ENCODE peak calls at places on chromosome 2, in nine cellular contexts. X is esophagus muscularis mucosa; O is CD8-positive, alpha-beta T cell; A is T-helper 1 cell; I is stimulated activated CD4-positive, alpha-beta T cell treated with anti-CD3 and anti-CD28 coated beads, TNF-alpha, amount 100 ng/mL, for 1 hour; R is right cardiac atrium; M is IMR-90; T is HL-60; Q is MCF 10A. S is an unnamed sample.

GRCh38 chr2:1688161-1688560 is 56.2 kb downstream of the PXDN start:
- DNase-seq in I (no peak), Q (no peak), X (no peak), T (no peak), M (no peak), R (no peak), A (no peak), O (no peak), S (no peak)

GRCh38 chr2:144466637-144467036 is 53.3 kb downstream of the ZEB2 start:
- DNase-seq in A (no peak), X (no peak), T (no peak), M (no peak), Q (no peak), R (no peak), O (no peak), I (no peak), S (no peak)

GRCh38 chr2:164542584-164543021 is 78.7 kb downstream of the GRB14 start:
- DNase-seq in I (no peak), Q (peak), A (no peak), R (no peak), M (peak), X (no peak), O (no peak), T (no peak), S (no peak)

GRCh38 chr2:199833525-199833924 is 17.5 kb downstream of the FTCDNL1 start:
- DNase-seq in R (no peak), O (no peak), A (no peak), X (no peak), Q (no peak), T (no peak), M (no peak), I (no peak), S (no peak)

GRCh38 chr2:189181706-189182105 is 2.1 kb upstream of the COL5A2 start:
- DNase-seq in R (no peak), O (no peak), I (no peak), T (no peak), M (no peak), Q (no peak), X (no peak), A (no peak), S (no peak)

GRCh38 chr2:233418761-233419625 is 64.7 kb downstream of the DGKD start:
- DNase-seq in M (peak), I (no peak), O (peak), R (peak), Q (peak), A (peak), X (peak), T (no peak), S (no peak)

GRCh38 chr2:121583555-121583954 is 52.9 kb downstream of the RNU4ATAC start:
- DNase-seq in Q (no peak), T (no peak), I (no peak), R (no peak), M (no peak), O (no peak), A (peak), X (no peak), S (no peak)

GRCh38 chr2:163044116-163044515 is 205.5 kb upstream of the KCNH7 start:
- DNase-seq in O (no peak), A (no peak), T (no peak), Q (no peak), M (no peak), R (no peak), I (no peak), X (no peak), S (no peak)

GRCh38 chr2:46284812-46285211 is 12.4 kb upstream of the EPAS1 start:
- DNase-seq in A (no peak), T (no peak), O (no peak), R (no peak), M (no peak), Q (no peak), I (no peak), X (no peak), S (no peak)

GRCh38 chr2:49961346-49961745 is 807.0 kb upstream of the FSHR start:
- DNase-seq in Q (no peak), R (no peak), O (no peak), A (no peak), M (no peak), I (no peak), X (no peak), T (no peak), S (no peak)

GRCh38 chr2:8872821-8873432 is 35.5 kb upstream of the KIDINS220 start:
- DNase-seq in Q (peak), M (peak), X (no peak), O (no peak), R (no peak), T (peak), A (peak), I (no peak), S (no peak)

GRCh38 chr2:70657246-70657645 is 103.6 kb upstream of the TGFA start:
- DNase-seq in R (no peak), X (no peak), M (no peak), I (no peak), Q (no peak), T (no peak), A (no peak), O (no peak), S (no peak)

GRCh38 chr2:221461911-221462310 is 110.2 kb downstream of the EPHA4 start:
- DNase-seq in X (no peak), T (no peak), R (no peak), A (no peak), M (peak), Q (no peak), I (no peak), O (no peak), S (no peak)

GRCh38 chr2:83014462-83014861 is 1444.6 kb downstream of the SUCLG1 start:
- DNase-seq in I (no peak), X (no peak), Q (no peak), A (no peak), O (no peak), T (no peak), M (no peak), R (no peak), S (no peak)